ENCODE peak calls at places on chromosomes 12 and 14, in nine cellular contexts. One of them, this sample, is unnamed.

GRCh38 chr14:24339284-24340151 is at the start of gene RIPK3:
- DNase-seq in ovary: no peak
- DNase-seq in PC-9: peak; percentile 30
- DNase-seq in psoas muscle: no peak
- DNase-seq in GM23338: peak; percentile 72
- DNase-seq in substantia nigra: no peak
- DNase-seq in tibial artery: peak; percentile 51
- DNase-seq in endothelial cell of umbilical vein: peak; percentile 23
- DNase-seq in Peyer's patch: peak; percentile 84
- DNase-seq in this sample: no peak

GRCh38 chr12:80156306-80156705 is 57.0 kb downstream of the OTOGL start:
- DNase-seq in PC-9: no peak
- DNase-seq in ovary: no peak
- DNase-seq in Peyer's patch: no peak
- DNase-seq in GM23338: no peak
- DNase-seq in tibial artery: no peak
- DNase-seq in substantia nigra: no peak
- DNase-seq in psoas muscle: no peak
- DNase-seq in endothelial cell of umbilical vein: no peak
- DNase-seq in this sample: no peak

GRCh38 chr14:34665785-34666425 is 36.0 kb upstream of the SNX6 start:
- DNase-seq in Peyer's patch: peak; percentile 32
- DNase-seq in ovary: no peak
- DNase-seq in tibial artery: peak; percentile 65
- DNase-seq in substantia nigra: no peak
- DNase-seq in psoas muscle: no peak
- DNase-seq in endothelial cell of umbilical vein: peak; percentile 89
- DNase-seq in PC-9: peak; percentile 25
- DNase-seq in GM23338: no peak
- DNase-seq in this sample: no peak

GRCh38 chr12:71237128-71237527 is 79.3 kb upstream of the TSPAN8 start:
- DNase-seq in psoas muscle: no peak
- DNase-seq in PC-9: no peak
- DNase-seq in ovary: no peak
- DNase-seq in GM23338: no peak
- DNase-seq in substantia nigra: no peak
- DNase-seq in Peyer's patch: no peak
- DNase-seq in tibial artery: no peak
- DNase-seq in endothelial cell of umbilical vein: no peak
- DNase-seq in this sample: no peak

GRCh38 chr14:99774526-99775307 is 18.5 kb upstream of the EML1 start:
- DNase-seq in Peyer's patch: peak; percentile 33
- DNase-seq in substantia nigra: peak; percentile 18
- DNase-seq in tibial artery: no peak
- DNase-seq in PC-9: no peak
- DNase-seq in GM23338: no peak
- DNase-seq in ovary: peak; percentile 39
- DNase-seq in endothelial cell of umbilical vein: no peak
- DNase-seq in psoas muscle: no peak
- DNase-seq in this sample: peak; percentile 57

GRCh38 chr14:68981124-68981523 is 2.0 kb upstream of the ACTN1 start:
- DNase-seq in ovary: no peak
- DNase-seq in GM23338: no peak
- DNase-seq in Peyer's patch: no peak
- DNase-seq in tibial artery: no peak
- DNase-seq in substantia nigra: no peak
- DNase-seq in psoas muscle: no peak
- DNase-seq in endothelial cell of umbilical vein: no peak
- DNase-seq in PC-9: no peak
- DNase-seq in this sample: no peak

GRCh38 chr12:109154485-109155438 is 38.4 kb downstream of the ACACB start:
- DNase-seq in psoas muscle: peak; percentile 87
- DNase-seq in substantia nigra: peak; percentile 83
- DNase-seq in endothelial cell of umbilical vein: peak; percentile 57
- DNase-seq in tibial artery: peak; percentile 77
- DNase-seq in Peyer's patch: peak; percentile 76
- DNase-seq in GM23338: peak; percentile 97
- DNase-seq in ovary: peak; percentile 83
- DNase-seq in PC-9: peak; percentile 85
- DNase-seq in this sample: peak; percentile 59

GRCh38 chr14:67461341-67461985 is 27.1 kb downstream of the TMEM229B start:
- DNase-seq in ovary: no peak
- DNase-seq in tibial artery: no peak
- DNase-seq in GM23338: no peak
- DNase-seq in psoas muscle: no peak
- DNase-seq in PC-9: peak; percentile 8
- DNase-seq in endothelial cell of umbilical vein: no peak
- DNase-seq in substantia nigra: no peak
- DNase-seq in Peyer's patch: no peak
- DNase-seq in this sample: no peak

GRCh38 chr14:38065101-38065762 is 142.5 kb upstream of the SSTR1 start:
- DNase-seq in GM23338: peak; percentile 29
- DNase-seq in psoas muscle: no peak
- DNase-seq in PC-9: no peak
- DNase-seq in tibial artery: no peak
- DNase-seq in ovary: no peak
- DNase-seq in substantia nigra: no peak
- DNase-seq in endothelial cell of umbilical vein: no peak
- DNase-seq in Peyer's patch: peak; percentile 24
- DNase-seq in this sample: no peak

GRCh38 chr12:2256453-2256852 is 203.7 kb downstream of the CACNA1C start:
- DNase-seq in Peyer's patch: no peak
- DNase-seq in psoas muscle: no peak
- DNase-seq in substantia nigra: no peak
- DNase-seq in GM23338: no peak
- DNase-seq in endothelial cell of umbilical vein: no peak
- DNase-seq in ovary: no peak
- DNase-seq in PC-9: no peak
- DNase-seq in tibial artery: no peak
- DNase-seq in this sample: no peak

GRCh38 chr12:103880299-103881142 is 39.5 kb upstream of the NT5DC3 start:
- DNase-seq in endothelial cell of umbilical vein: peak; percentile 41
- DNase-seq in PC-9: no peak
- DNase-seq in substantia nigra: no peak
- DNase-seq in ovary: no peak
- DNase-seq in tibial artery: no peak
- DNase-seq in psoas muscle: no peak
- DNase-seq in Peyer's patch: no peak
- DNase-seq in GM23338: no peak
- DNase-seq in this sample: no peak

GRCh38 chr14:73977896-73978295 is 27.8 kb downstream of the COQ6 start:
- DNase-seq in Peyer's patch: no peak
- DNase-seq in substantia nigra: no peak
- DNase-seq in tibial artery: no peak
- DNase-seq in psoas muscle: no peak
- DNase-seq in endothelial cell of umbilical vein: no peak
- DNase-seq in GM23338: no peak
- DNase-seq in PC-9: no peak
- DNase-seq in ovary: no peak
- DNase-seq in this sample: no peak
- H3K27ac ChIP-seq in Peyer's patch: peak overlapping the region; percentile 35
- H3K27ac ChIP-seq in substantia nigra: no peak overlapping the region
- H3K27ac ChIP-seq in tibial artery: no peak overlapping the region
- H3K27ac ChIP-seq in psoas muscle: no peak overlapping the region
- H3K27ac ChIP-seq in endothelial cell of umbilical vein: no peak overlapping the region
- H3K27ac ChIP-seq in GM23338: no peak overlapping the region
- H3K27ac ChIP-seq in PC-9: peak overlapping the region; percentile 2
- H3K27ac ChIP-seq in ovary: no peak overlapping the region
- H3K27ac ChIP-seq in this sample: no peak overlapping the region

GRCh38 chr12:90922068-90922743 is 32.8 kb downstream of the CCER1 start:
- DNase-seq in ovary: no peak
- DNase-seq in substantia nigra: no peak
- DNase-seq in Peyer's patch: no peak
- DNase-seq in psoas muscle: no peak
- DNase-seq in endothelial cell of umbilical vein: peak; percentile 77
- DNase-seq in GM23338: no peak
- DNase-seq in tibial artery: no peak
- DNase-seq in PC-9: no peak
- DNase-seq in this sample: no peak
- H3K27ac ChIP-seq in ovary: no peak overlapping the region
- H3K27ac ChIP-seq in substantia nigra: no peak overlapping the region
- H3K27ac ChIP-seq in Peyer's patch: no peak overlapping the region
- H3K27ac ChIP-seq in psoas muscle: no peak overlapping the region
- H3K27ac ChIP-seq in endothelial cell of umbilical vein: peak overlapping the region; percentile 76
- H3K27ac ChIP-seq in GM23338: no peak overlapping the region
- H3K27ac ChIP-seq in tibial artery: peak overlapping the region; percentile 17
- H3K27ac ChIP-seq in PC-9: no peak overlapping the region
- H3K27ac ChIP-seq in this sample: peak overlapping the region; percentile 29

GRCh38 chr14:51310453-51311074 is 70.5 kb downstream of the TMX1 start:
- DNase-seq in ovary: no peak
- DNase-seq in GM23338: no peak
- DNase-seq in psoas muscle: no peak
- DNase-seq in Peyer's patch: no peak
- DNase-seq in endothelial cell of umbilical vein: peak; percentile 94
- DNase-seq in substantia nigra: no peak
- DNase-seq in tibial artery: no peak
- DNase-seq in PC-9: no peak
- DNase-seq in this sample: no peak
- H3K27ac ChIP-seq in ovary: no peak overlapping the region
- H3K27ac ChIP-seq in GM23338: no peak overlapping the region
- H3K27ac ChIP-seq in psoas muscle: no peak overlapping the region
- H3K27ac ChIP-seq in Peyer's patch: no peak overlapping the region
- H3K27ac ChIP-seq in endothelial cell of umbilical vein: no peak overlapping the region
- H3K27ac ChIP-seq in substantia nigra: no peak overlapping the region
- H3K27ac ChIP-seq in tibial artery: no peak overlapping the region
- H3K27ac ChIP-seq in PC-9: no peak overlapping the region
- H3K27ac ChIP-seq in this sample: peak overlapping the region; percentile 24

GRCh38 chr14:92609955-92610354 is 96.4 kb downstream of the RIN3 start:
- DNase-seq in PC-9: no peak
- DNase-seq in tibial artery: no peak
- DNase-seq in GM23338: no peak
- DNase-seq in substantia nigra: no peak
- DNase-seq in psoas muscle: no peak
- DNase-seq in endothelial cell of umbilical vein: no peak
- DNase-seq in Peyer's patch: no peak
- DNase-seq in ovary: no peak
- DNase-seq in this sample: no peak

GRCh38 chr14:92607251-92607650 is 93.7 kb downstream of the RIN3 start:
- DNase-seq in tibial artery: no peak
- DNase-seq in Peyer's patch: no peak
- DNase-seq in ovary: no peak
- DNase-seq in PC-9: no peak
- DNase-seq in endothelial cell of umbilical vein: no peak
- DNase-seq in GM23338: no peak
- DNase-seq in substantia nigra: no peak
- DNase-seq in psoas muscle: no peak
- DNase-seq in this sample: no peak

GRCh38 chr14:92610849-92611271 is 97.3 kb downstream of the RIN3 start:
- DNase-seq in substantia nigra: no peak
- DNase-seq in GM23338: no peak
- DNase-seq in psoas muscle: no peak
- DNase-seq in Peyer's patch: no peak
- DNase-seq in ovary: no peak
- DNase-seq in tibial artery: no peak
- DNase-seq in PC-9: no peak
- DNase-seq in endothelial cell of umbilical vein: peak; percentile 52
- DNase-seq in this sample: no peak

GRCh38 chr14:92605274-92605940 is 91.8 kb downstream of the RIN3 start:
- DNase-seq in substantia nigra: no peak
- DNase-seq in Peyer's patch: no peak
- DNase-seq in psoas muscle: no peak
- DNase-seq in tibial artery: no peak
- DNase-seq in endothelial cell of umbilical vein: no peak
- DNase-seq in ovary: no peak
- DNase-seq in GM23338: no peak
- DNase-seq in PC-9: no peak
- DNase-seq in this sample: no peak

GRCh38 chr14:92607702-92608429 is 94.3 kb downstream of the RIN3 start:
- DNase-seq in Peyer's patch: no peak
- DNase-seq in psoas muscle: no peak
- DNase-seq in PC-9: no peak
- DNase-seq in ovary: no peak
- DNase-seq in GM23338: no peak
- DNase-seq in substantia nigra: no peak
- DNase-seq in tibial artery: no peak
- DNase-seq in endothelial cell of umbilical vein: peak; percentile 72
- DNase-seq in this sample: no peak
- H3K27ac ChIP-seq in Peyer's patch: peak overlapping the region; percentile 65
- H3K27ac ChIP-seq in psoas muscle: no peak overlapping the region
- H3K27ac ChIP-seq in PC-9: peak overlapping the region; percentile 89
- H3K27ac ChIP-seq in ovary: no peak overlapping the region
- H3K27ac ChIP-seq in GM23338: no peak overlapping the region
- H3K27ac ChIP-seq in substantia nigra: no peak overlapping the region
- H3K27ac ChIP-seq in tibial artery: no peak overlapping the region
- H3K27ac ChIP-seq in endothelial cell of umbilical vein: no peak overlapping the region
- H3K27ac ChIP-seq in this sample: no peak overlapping the region

GRCh38 chr14:61524936-61525292 is 170.4 kb upstream of the HIF1A start:
- DNase-seq in Peyer's patch: no peak
- DNase-seq in substantia nigra: no peak
- DNase-seq in tibial artery: no peak
- DNase-seq in endothelial cell of umbilical vein: no peak
- DNase-seq in psoas muscle: no peak
- DNase-seq in ovary: no peak
- DNase-seq in PC-9: no peak
- DNase-seq in GM23338: no peak
- DNase-seq in this sample: no peak
- H3K27ac ChIP-seq in Peyer's patch: peak overlapping the region; percentile 73
- H3K27ac ChIP-seq in substantia nigra: no peak overlapping the region
- H3K27ac ChIP-seq in tibial artery: peak overlapping the region; percentile 86
- H3K27ac ChIP-seq in endothelial cell of umbilical vein: peak overlapping the region; percentile 89
- H3K27ac ChIP-seq in psoas muscle: peak overlapping the region; percentile 79
- H3K27ac ChIP-seq in ovary: peak overlapping the region; percentile 75
- H3K27ac ChIP-seq in PC-9: peak overlapping the region; percentile 98
- H3K27ac ChIP-seq in GM23338: no peak overlapping the region
- H3K27ac ChIP-seq in this sample: no peak overlapping the region

GRCh38 chr12:42570076-42570475 is 19.5 kb downstream of the PRICKLE1 start:
- DNase-seq in substantia nigra: no peak
- DNase-seq in endothelial cell of umbilical vein: no peak
- DNase-seq in Peyer's patch: no peak
- DNase-seq in psoas muscle: no peak
- DNase-seq in ovary: no peak
- DNase-seq in PC-9: no peak
- DNase-seq in tibial artery: no peak
- DNase-seq in GM23338: no peak
- DNase-seq in this sample: no peak
- H3K27ac ChIP-seq in substantia nigra: no peak overlapping the region
- H3K27ac ChIP-seq in endothelial cell of umbilical vein: no peak overlapping the region
- H3K27ac ChIP-seq in Peyer's patch: no peak overlapping the region
- H3K27ac ChIP-seq in psoas muscle: no peak overlapping the region
- H3K27ac ChIP-seq in ovary: no peak overlapping the region
- H3K27ac ChIP-seq in PC-9: peak overlapping the region; percentile 61
- H3K27ac ChIP-seq in tibial artery: no peak overlapping the region
- H3K27ac ChIP-seq in GM23338: no peak overlapping the region
- H3K27ac ChIP-seq in this sample: no peak overlapping the region

GRCh38 chr12:7555752-7556151 is 52.2 kb upstream of the CD163 start:
- DNase-seq in tibial artery: no peak
- DNase-seq in substantia nigra: no peak
- DNase-seq in PC-9: peak; percentile 4
- DNase-seq in GM23338: peak; percentile 7
- DNase-seq in Peyer's patch: no peak
- DNase-seq in ovary: no peak
- DNase-seq in psoas muscle: no peak
- DNase-seq in endothelial cell of umbilical vein: peak; percentile 24
- DNase-seq in this sample: no peak
- H3K27ac ChIP-seq in tibial artery: no peak overlapping the region
- H3K27ac ChIP-seq in substantia nigra: no peak overlapping the region
- H3K27ac ChIP-seq in PC-9: peak overlapping the region; percentile 30
- H3K27ac ChIP-seq in GM23338: no peak overlapping the region
- H3K27ac ChIP-seq in Peyer's patch: no peak overlapping the region
- H3K27ac ChIP-seq in ovary: no peak overlapping the region
- H3K27ac ChIP-seq in psoas muscle: no peak overlapping the region
- H3K27ac ChIP-seq in endothelial cell of umbilical vein: peak overlapping the region; percentile 57
- H3K27ac ChIP-seq in this sample: peak overlapping the region; percentile 80